ENCODE peak calls at places on chromosome 10, in nine cellular contexts. E, A, W, S, N, F, H, K and Q are unnamed samples.

GRCh38 chr10:44071479-44071878 is 313.4 kb downstream of the CXCL12 start:
- DNase-seq in E (no peak), A (no peak), W (no peak), S (peak), N (no peak), F (no peak), H (no peak), K (no peak), Q (peak)

GRCh38 chr10:86711957-86712708 is 43.8 kb downstream of the LDB3 start:
- DNase-seq in E (peak), A (peak), W (no peak), S (no peak), N (no peak), F (no peak), H (no peak), K (no peak), Q (no peak)

GRCh38 chr10:3811331-3811870 is 26.4 kb upstream of the KLF6 start:
- DNase-seq in E (peak), A (no peak), W (peak), S (peak), N (peak), F (no peak), H (no peak), K (peak), Q (peak)

GRCh38 chr10:114684822-114685209 is 26.7 kb upstream of the ABLIM1 start:
- DNase-seq in E (no peak), A (no peak), W (peak), S (peak), N (peak), F (no peak), H (no peak), K (no peak), Q (peak)

GRCh38 chr10:23337616-23338015 is 7.0 kb downstream of the C10orf67 start:
- DNase-seq in E (no peak), A (no peak), W (no peak), S (no peak), N (no peak), F (no peak), H (no peak), K (no peak), Q (no peak)

GRCh38 chr10:14124951-14125350 is 205.8 kb downstream of the FRMD4A start:
- DNase-seq in E (no peak), A (no peak), W (no peak), S (no peak), N (peak), F (no peak), H (no peak), K (no peak), Q (no peak)

GRCh38 chr10:47332371-47332770 is 10.1 kb downstream of the GDF2 start:
- DNase-seq in E (no peak), A (no peak), W (no peak), S (no peak), N (no peak), F (no peak), H (no peak), K (no peak), Q (no peak)

GRCh38 chr10:130045801-130046321 is 64.8 kb downstream of the C10orf143 start:
- DNase-seq in E (no peak), A (no peak), W (no peak), S (no peak), N (no peak), F (no peak), H (no peak), K (no peak), Q (no peak)

GRCh38 chr10:47112612-47113011 is 187.4 kb upstream of the GDF10 start:
- DNase-seq in E (no peak), A (no peak), W (no peak), S (no peak), N (no peak), F (no peak), H (no peak), K (no peak), Q (no peak)

GRCh38 chr10:93062499-93063216 is 2.1 kb downstream of the CYP26C1 start:
- DNase-seq in E (no peak), A (peak), W (no peak), S (no peak), N (peak), F (no peak), H (no peak), K (peak), Q (peak)

GRCh38 chr10:127415901-127416630 is 133.0 kb upstream of the NPS start:
- DNase-seq in E (no peak), A (no peak), W (no peak), S (no peak), N (no peak), F (no peak), H (no peak), K (no peak), Q (no peak)

GRCh38 chr10:32887481-32887880 is 70.5 kb downstream of the ITGB1 start:
- DNase-seq in E (no peak), A (no peak), W (no peak), S (no peak), N (no peak), F (no peak), H (no peak), K (no peak), Q (no peak)

GRCh38 chr10:15624405-15625191 is 95.1 kb downstream of the ITGA8 start:
- DNase-seq in E (no peak), A (no peak), W (peak), S (no peak), N (no peak), F (no peak), H (no peak), K (no peak), Q (no peak)

GRCh38 chr10:104209575-104210198 is 22.5 kb downstream of the CFAP43 start:
- DNase-seq in E (peak), A (peak), W (peak), S (peak), N (peak), F (no peak), H (no peak), K (peak), Q (peak)

GRCh38 chr10:79627075-79627474 is 16.3 kb downstream of the SFTPA1 start:
- DNase-seq in E (no peak), A (peak), W (no peak), S (no peak), N (no peak), F (no peak), H (no peak), K (no peak), Q (no peak)

GRCh38 chr10:21194510-21194993 is 297.4 kb upstream of the NEBL start:
- DNase-seq in E (peak), A (peak), W (no peak), S (peak), N (peak), F (no peak), H (no peak), K (no peak), Q (no peak)

GRCh38 chr10:50260791-50261281 is 9.5 kb upstream of the ASAH2 start:
- DNase-seq in E (peak), A (no peak), W (no peak), S (peak), N (peak), F (no peak), H (no peak), K (peak), Q (no peak)

GRCh38 chr10:102564209-102564834 is 60.5 kb downstream of the SUFU start:
- DNase-seq in E (peak), A (no peak), W (no peak), S (no peak), N (no peak), F (no peak), H (no peak), K (no peak), Q (no peak)

GRCh38 chr10:52703898-52704297 is 68.7 kb downstream of the MBL2 start:
- DNase-seq in E (no peak), A (no peak), W (no peak), S (peak), N (no peak), F (no peak), H (no peak), K (no peak), Q (peak)

GRCh38 chr10:80520661-80521488 is 16.8 kb upstream of the SH2D4B start:
- DNase-seq in E (no peak), A (no peak), W (no peak), S (no peak), N (no peak), F (no peak), H (no peak), K (no peak), Q (no peak)

GRCh38 chr10:27513451-27514191 is 9.5 kb downstream of the RAB18 start:
- DNase-seq in E (no peak), A (no peak), W (peak), S (peak), N (peak), F (no peak), H (no peak), K (peak), Q (peak)

GRCh38 chr10:133442191-133442966 is 11.4 kb upstream of the SCART1 start:
- DNase-seq in E (peak), A (no peak), W (no peak), S (no peak), N (no peak), F (no peak), H (no peak), K (peak), Q (peak)

GRCh38 chr10:95331596-95332130 is 40.9 kb upstream of the PDLIM1 start:
- DNase-seq in E (no peak), A (no peak), W (no peak), S (no peak), N (no peak), F (no peak), H (no peak), K (no peak), Q (no peak)

GRCh38 chr10:58756126-58756525 is 243.5 kb downstream of the BICC1 start:
- DNase-seq in E (no peak), A (no peak), W (peak), S (peak), N (peak), F (no peak), H (no peak), K (no peak), Q (peak)

GRCh38 chr10:125531470-125531869 is 151.5 kb downstream of the TEX36 start:
- DNase-seq in E (no peak), A (no peak), W (no peak), S (peak), N (no peak), F (no peak), H (no peak), K (no peak), Q (no peak)

GRCh38 chr10:126240483-126240882 is 147.8 kb downstream of the ADAM12 start:
- DNase-seq in E (no peak), A (peak), W (peak), S (no peak), N (no peak), F (no peak), H (no peak), K (no peak), Q (no peak)

GRCh38 chr10:78451592-78451991 is 417.9 kb downstream of the RPS24 start:
- DNase-seq in E (no peak), A (peak), W (no peak), S (no peak), N (no peak), F (no peak), H (no peak), K (no peak), Q (no peak)

GRCh38 chr10:33214174-33214573 is 120.3 kb downstream of the NRP1 start:
- DNase-seq in E (no peak), A (no peak), W (no peak), S (peak), N (no peak), F (no peak), H (no peak), K (no peak), Q (peak)

GRCh38 chr10:73106301-73106700 is 4.0 kb upstream of the NUDT13 start:
- DNase-seq in E (no peak), A (no peak), W (no peak), S (no peak), N (no peak), F (no peak), H (no peak), K (no peak), Q (no peak)

GRCh38 chr10:31687545-31688482 is 240.8 kb downstream of the ARHGAP12 start:
- DNase-seq in E (no peak), A (no peak), W (no peak), S (no peak), N (no peak), F (no peak), H (no peak), K (no peak), Q (no peak)